ENCODE peak calls at places on chromosomes 11 and 22, in five cellular contexts. One of them, this sample, is unnamed.

GRCh38 chr11:72723508-72723907 is 28.7 kb downstream of the ARAP1 start:
- DNase-seq in IMR-90: no peak
- DNase-seq in neuronal stem cell: no peak
- DNase-seq in H1: no peak
- DNase-seq in mesendoderm: no peak
- DNase-seq in this sample: no peak

GRCh38 chr11:30983810-30984441 is 385.6 kb downstream of the DCDC1 start:
- DNase-seq in IMR-90: no peak
- DNase-seq in neuronal stem cell: no peak
- DNase-seq in H1: no peak
- DNase-seq in mesendoderm: peak
- DNase-seq in this sample: no peak

GRCh38 chr11:62497132-62497915 is 49.3 kb downstream of the AHNAK start:
- DNase-seq in IMR-90: peak
- DNase-seq in neuronal stem cell: no peak
- DNase-seq in H1: no peak
- DNase-seq in mesendoderm: peak
- DNase-seq in this sample: peak

GRCh38 chr22:45628508-45628907 is 43.1 kb upstream of the ATXN10 start:
- DNase-seq in IMR-90: no peak
- DNase-seq in neuronal stem cell: no peak
- DNase-seq in H1: no peak
- DNase-seq in mesendoderm: no peak
- DNase-seq in this sample: peak

GRCh38 chr11:105918039-105918438 is 104.0 kb downstream of the MSANTD4 start:
- DNase-seq in IMR-90: no peak
- DNase-seq in neuronal stem cell: no peak
- DNase-seq in H1: no peak
- DNase-seq in mesendoderm: no peak
- DNase-seq in this sample: no peak

GRCh38 chr11:76800466-76801200 is 17.5 kb downstream of the TSKU start:
- DNase-seq in IMR-90: no peak
- DNase-seq in neuronal stem cell: no peak
- DNase-seq in H1: peak
- DNase-seq in mesendoderm: no peak
- DNase-seq in this sample: peak

GRCh38 chr11:8252946-8253345 is 10.7 kb downstream of the LMO1 start:
- DNase-seq in IMR-90: no peak
- DNase-seq in neuronal stem cell: no peak
- DNase-seq in H1: peak
- DNase-seq in mesendoderm: no peak
- DNase-seq in this sample: peak

GRCh38 chr11:72637198-72637597 is 37.0 kb downstream of the PDE2A start:
- DNase-seq in IMR-90: no peak
- DNase-seq in neuronal stem cell: no peak
- DNase-seq in H1: no peak
- DNase-seq in mesendoderm: no peak
- DNase-seq in this sample: no peak

GRCh38 chr11:3206128-3206921 is 12.3 kb downstream of the MRGPRG start:
- DNase-seq in IMR-90: no peak
- DNase-seq in neuronal stem cell: no peak
- DNase-seq in H1: no peak
- DNase-seq in mesendoderm: no peak
- DNase-seq in this sample: no peak

GRCh38 chr22:47847281-47847890 is 1084.9 kb downstream of the TBC1D22A start:
- DNase-seq in IMR-90: no peak
- DNase-seq in neuronal stem cell: no peak
- DNase-seq in H1: no peak
- DNase-seq in mesendoderm: no peak
- DNase-seq in this sample: no peak

GRCh38 chr11:9380773-9381172 is 3.7 kb upstream of the IPO7 start:
- DNase-seq in IMR-90: no peak
- DNase-seq in neuronal stem cell: no peak
- DNase-seq in H1: no peak
- DNase-seq in mesendoderm: no peak
- DNase-seq in this sample: no peak

GRCh38 chr11:69385466-69385820 is 91.5 kb downstream of the MYEOV start:
- DNase-seq in IMR-90: no peak
- DNase-seq in neuronal stem cell: no peak
- DNase-seq in H1: no peak
- DNase-seq in mesendoderm: no peak
- DNase-seq in this sample: no peak

GRCh38 chr11:114215871-114216803 is 80.1 kb upstream of the NNMT start:
- DNase-seq in IMR-90: no peak
- DNase-seq in neuronal stem cell: no peak
- DNase-seq in H1: no peak
- DNase-seq in mesendoderm: peak
- DNase-seq in this sample: no peak

GRCh38 chr11:116819049-116819448 is 4.1 kb downstream of the APOA4 start:
- DNase-seq in IMR-90: no peak
- DNase-seq in neuronal stem cell: no peak
- DNase-seq in H1: no peak
- DNase-seq in mesendoderm: no peak
- DNase-seq in this sample: no peak

GRCh38 chr11:16831281-16832192 is 93.1 kb downstream of the C11orf58 start:
- DNase-seq in IMR-90: no peak
- DNase-seq in neuronal stem cell: no peak
- DNase-seq in H1: no peak
- DNase-seq in mesendoderm: no peak
- DNase-seq in this sample: no peak

GRCh38 chr11:130070829-130071205 is 1.1 kb downstream of the APLP2 start:
- DNase-seq in IMR-90: peak
- DNase-seq in neuronal stem cell: no peak
- DNase-seq in H1: no peak
- DNase-seq in mesendoderm: peak
- DNase-seq in this sample: no peak

GRCh38 chr22:37254867-37255233 is 10.8 kb upstream of the RAC2 start:
- DNase-seq in IMR-90: peak
- DNase-seq in neuronal stem cell: no peak
- DNase-seq in H1: no peak
- DNase-seq in mesendoderm: no peak
- DNase-seq in this sample: no peak

GRCh38 chr11:133678211-133678610 is 145.9 kb upstream of the OPCML start:
- DNase-seq in IMR-90: no peak
- DNase-seq in neuronal stem cell: no peak
- DNase-seq in H1: no peak
- DNase-seq in mesendoderm: no peak
- DNase-seq in this sample: no peak

GRCh38 chr11:132604446-132604845 is 927.9 kb downstream of the OPCML start:
- DNase-seq in IMR-90: peak
- DNase-seq in neuronal stem cell: no peak
- DNase-seq in H1: no peak
- DNase-seq in mesendoderm: no peak
- DNase-seq in this sample: no peak

GRCh38 chr11:116415095-116415494 is 357.7 kb downstream of the BUD13 start:
- DNase-seq in IMR-90: no peak
- DNase-seq in neuronal stem cell: no peak
- DNase-seq in H1: no peak
- DNase-seq in mesendoderm: peak
- DNase-seq in this sample: no peak

GRCh38 chr22:46653596-46653995 is 33.4 kb downstream of the GRAMD4 start:
- DNase-seq in IMR-90: no peak
- DNase-seq in neuronal stem cell: no peak
- DNase-seq in H1: no peak
- DNase-seq in mesendoderm: no peak
- DNase-seq in this sample: no peak

GRCh38 chr11:503179-503981 is 3.7 kb downstream of the RNH1 start:
- DNase-seq in IMR-90: peak
- DNase-seq in neuronal stem cell: no peak
- DNase-seq in H1: no peak
- DNase-seq in mesendoderm: no peak
- DNase-seq in this sample: no peak

GRCh38 chr11:59172345-59173079 is 580 bp downstream of the DTX4 start:
- DNase-seq in IMR-90: no peak
- DNase-seq in neuronal stem cell: no peak
- DNase-seq in H1: peak
- DNase-seq in mesendoderm: peak
- DNase-seq in this sample: peak

GRCh38 chr22:33325232-33326004 is 267.2 kb upstream of the SYN3 start:
- DNase-seq in IMR-90: no peak
- DNase-seq in neuronal stem cell: no peak
- DNase-seq in H1: no peak
- DNase-seq in mesendoderm: no peak
- DNase-seq in this sample: no peak

GRCh38 chr11:47001666-47002285 is 65.2 kb downstream of the CSTPP1 start:
- DNase-seq in IMR-90: peak
- DNase-seq in neuronal stem cell: no peak
- DNase-seq in H1: no peak
- DNase-seq in mesendoderm: peak
- DNase-seq in this sample: no peak

GRCh38 chr11:126282742-126283591 is at the start of gene TIRAP:
- DNase-seq in IMR-90: peak
- DNase-seq in neuronal stem cell: no peak
- DNase-seq in H1: peak
- DNase-seq in mesendoderm: peak
- DNase-seq in this sample: peak

DNA sequence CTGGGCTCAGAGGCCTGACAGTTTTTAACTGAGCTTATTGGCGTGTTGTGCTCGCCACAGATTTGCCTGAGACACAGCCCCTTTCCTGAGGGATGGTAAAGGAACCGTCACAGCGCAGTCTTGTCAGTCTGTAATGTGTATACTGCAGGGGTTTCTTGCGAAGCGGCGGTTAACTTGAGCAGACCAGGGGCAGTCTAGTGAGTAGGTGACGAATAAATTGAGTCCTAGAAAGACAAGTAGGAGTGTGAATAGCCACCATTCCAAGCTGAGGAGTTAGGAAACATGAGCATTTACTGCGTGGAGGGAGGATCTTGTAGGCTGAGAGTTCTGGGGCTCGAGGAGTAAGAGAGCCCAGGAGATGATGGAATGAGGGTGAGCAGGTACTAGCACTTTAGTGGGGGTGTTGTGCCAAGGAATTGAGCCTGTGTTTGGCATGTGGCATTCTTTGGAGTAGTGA is 1.4 kb downstream of the MED15 start:
- DNase-seq in IMR-90: no peak
- DNase-seq in neuronal stem cell: no peak
- DNase-seq in H1: no peak
- DNase-seq in mesendoderm: no peak
- DNase-seq in this sample: no peak
- H3K4ac ChIP-seq in IMR-90: peak
- H3K4ac ChIP-seq in neuronal stem cell: no peak
- H3K4ac ChIP-seq in H1: peak
- H3K4ac ChIP-seq in mesendoderm: no peak
- H3K4ac ChIP-seq in this sample: no peak

GRCh38 chr22:28894793-28895192 is 11.4 kb downstream of the ZNRF3 start:
- DNase-seq in IMR-90: no peak
- DNase-seq in neuronal stem cell: no peak
- DNase-seq in H1: no peak
- DNase-seq in mesendoderm: no peak
- DNase-seq in this sample: no peak

GRCh38 chr22:28898233-28898629 is 14.9 kb downstream of the ZNRF3 start:
- DNase-seq in IMR-90: no peak
- DNase-seq in neuronal stem cell: no peak
- DNase-seq in H1: no peak
- DNase-seq in mesendoderm: no peak
- DNase-seq in this sample: no peak

GRCh38 chr22:28899199-28899853 is 16.0 kb downstream of the ZNRF3 start:
- DNase-seq in IMR-90: peak
- DNase-seq in neuronal stem cell: no peak
- DNase-seq in H1: no peak
- DNase-seq in mesendoderm: no peak
- DNase-seq in this sample: no peak

GRCh38 chr22:28894320-28894719 is 10.9 kb downstream of the ZNRF3 start:
- DNase-seq in IMR-90: no peak
- DNase-seq in neuronal stem cell: no peak
- DNase-seq in H1: no peak
- DNase-seq in mesendoderm: no peak
- DNase-seq in this sample: no peak

GRCh38 chr22:28896611-28897010 is 13.2 kb downstream of the ZNRF3 start:
- DNase-seq in IMR-90: no peak
- DNase-seq in neuronal stem cell: no peak
- DNase-seq in H1: no peak
- DNase-seq in mesendoderm: peak
- DNase-seq in this sample: peak
- H3K9ac ChIP-seq in IMR-90: no peak
- H3K9ac ChIP-seq in neuronal stem cell: no peak
- H3K9ac ChIP-seq in H1: peak
- H3K9ac ChIP-seq in mesendoderm: no peak
- H3K9ac ChIP-seq in this sample: no peak

GRCh38 chr11:14357843-14358728 is 897 bp downstream of the RRAS2 start:
- DNase-seq in IMR-90: peak
- DNase-seq in neuronal stem cell: peak
- DNase-seq in H1: peak
- DNase-seq in mesendoderm: peak
- DNase-seq in this sample: peak

GRCh38 chr11:14358729-14359439 is at the start of gene RRAS2:
- DNase-seq in IMR-90: peak
- DNase-seq in neuronal stem cell: peak
- DNase-seq in H1: peak
- DNase-seq in mesendoderm: peak
- DNase-seq in this sample: peak

GRCh38 chr11:14359573-14360031 is 619 bp upstream of the RRAS2 start:
- DNase-seq in IMR-90: peak
- DNase-seq in neuronal stem cell: no peak
- DNase-seq in H1: no peak
- DNase-seq in mesendoderm: no peak
- DNase-seq in this sample: no peak

GRCh38 chr11:14360976-14361375 is 2.0 kb upstream of the RRAS2 start:
- DNase-seq in IMR-90: no peak
- DNase-seq in neuronal stem cell: no peak
- DNase-seq in H1: no peak
- DNase-seq in mesendoderm: no peak
- DNase-seq in this sample: no peak

GRCh38 chr11:14356342-14356741 is 2.6 kb downstream of the RRAS2 start:
- DNase-seq in IMR-90: no peak
- DNase-seq in neuronal stem cell: no peak
- DNase-seq in H1: no peak
- DNase-seq in mesendoderm: no peak
- DNase-seq in this sample: no peak
- H3K4ac ChIP-seq in IMR-90: no peak
- H3K4ac ChIP-seq in neuronal stem cell: no peak
- H3K4ac ChIP-seq in H1: no peak
- H3K4ac ChIP-seq in mesendoderm: no peak
- H3K4ac ChIP-seq in this sample: no peak

GRCh38 chr11:1829039-1829820 is 5.6 kb upstream of the SYT8 start:
- DNase-seq in IMR-90: peak
- DNase-seq in neuronal stem cell: no peak
- DNase-seq in H1: no peak
- DNase-seq in mesendoderm: no peak
- DNase-seq in this sample: no peak
- H3K9ac ChIP-seq in IMR-90: no peak
- H3K9ac ChIP-seq in neuronal stem cell: no peak
- H3K9ac ChIP-seq in H1: no peak
- H3K9ac ChIP-seq in mesendoderm: no peak
- H3K9ac ChIP-seq in this sample: no peak